ENCODE peak calls at places on chromosomes 16 and 17, in four cellular contexts. One of them, this sample, is unnamed.

GRCh38 chr16:50198802-50199410 is 45.8 kb downstream of the TENT4B start:
- DNase-seq in D721Med: no peak
- DNase-seq in GM23338: no peak
- DNase-seq in progenitor cell of endocrine pancreas: no peak
- DNase-seq in this sample: no peak

GRCh38 chr17:30232822-30233427 is 2.6 kb downstream of the SLC6A4 start:
- DNase-seq in progenitor cell of endocrine pancreas: no peak
- DNase-seq in D721Med: no peak
- DNase-seq in GM23338: no peak
- DNase-seq in this sample: no peak

GRCh38 chr17:31318298-31319190 is 2.9 kb downstream of the EVI2A start:
- DNase-seq in D721Med: no peak
- DNase-seq in GM23338: peak; percentile 29
- DNase-seq in progenitor cell of endocrine pancreas: no peak
- DNase-seq in this sample: no peak

GRCh38 chr17:78416791-78417530 is 38.5 kb downstream of the PGS1 start:
- DNase-seq in progenitor cell of endocrine pancreas: no peak
- DNase-seq in D721Med: no peak
- DNase-seq in GM23338: no peak
- DNase-seq in this sample: no peak

GRCh38 chr17:1498869-1499268 is 6.4 kb upstream of the MYO1C start:
- DNase-seq in GM23338: no peak
- DNase-seq in D721Med: no peak
- DNase-seq in progenitor cell of endocrine pancreas: no peak
- DNase-seq in this sample: no peak

GRCh38 chr17:71440513-71440912 is 680.3 kb upstream of the SOX9 start:
- DNase-seq in progenitor cell of endocrine pancreas: no peak
- DNase-seq in D721Med: no peak
- DNase-seq in GM23338: no peak
- DNase-seq in this sample: no peak

GRCh38 chr17:64243340-64243739 is 19.7 kb downstream of the TEX2 start:
- DNase-seq in GM23338: no peak
- DNase-seq in progenitor cell of endocrine pancreas: no peak
- DNase-seq in D721Med: no peak
- DNase-seq in this sample: no peak

GRCh38 chr16:89958068-89958467 is 9.5 kb downstream of the DEF8 start:
- DNase-seq in GM23338: peak; percentile 82
- DNase-seq in D721Med: no peak
- DNase-seq in progenitor cell of endocrine pancreas: no peak
- DNase-seq in this sample: no peak

GRCh38 chr17:45230787-45231480 is 9.2 kb downstream of the FMNL1 start:
- DNase-seq in D721Med: no peak
- DNase-seq in GM23338: no peak
- DNase-seq in progenitor cell of endocrine pancreas: no peak
- DNase-seq in this sample: no peak

GRCh38 chr17:45232514-45233422 is 11.1 kb downstream of the FMNL1 start:
- DNase-seq in progenitor cell of endocrine pancreas: no peak
- DNase-seq in GM23338: no peak
- DNase-seq in D721Med: no peak
- DNase-seq in this sample: no peak

GRCh38 chr17:45229681-45230409 is 8.2 kb downstream of the FMNL1 start:
- DNase-seq in progenitor cell of endocrine pancreas: no peak
- DNase-seq in GM23338: no peak
- DNase-seq in D721Med: no peak
- DNase-seq in this sample: peak; percentile 62

GRCh38 chr17:45230410-45230786 is 8.7 kb downstream of the FMNL1 start:
- DNase-seq in D721Med: no peak
- DNase-seq in progenitor cell of endocrine pancreas: no peak
- DNase-seq in GM23338: no peak
- DNase-seq in this sample: no peak

DNA sequence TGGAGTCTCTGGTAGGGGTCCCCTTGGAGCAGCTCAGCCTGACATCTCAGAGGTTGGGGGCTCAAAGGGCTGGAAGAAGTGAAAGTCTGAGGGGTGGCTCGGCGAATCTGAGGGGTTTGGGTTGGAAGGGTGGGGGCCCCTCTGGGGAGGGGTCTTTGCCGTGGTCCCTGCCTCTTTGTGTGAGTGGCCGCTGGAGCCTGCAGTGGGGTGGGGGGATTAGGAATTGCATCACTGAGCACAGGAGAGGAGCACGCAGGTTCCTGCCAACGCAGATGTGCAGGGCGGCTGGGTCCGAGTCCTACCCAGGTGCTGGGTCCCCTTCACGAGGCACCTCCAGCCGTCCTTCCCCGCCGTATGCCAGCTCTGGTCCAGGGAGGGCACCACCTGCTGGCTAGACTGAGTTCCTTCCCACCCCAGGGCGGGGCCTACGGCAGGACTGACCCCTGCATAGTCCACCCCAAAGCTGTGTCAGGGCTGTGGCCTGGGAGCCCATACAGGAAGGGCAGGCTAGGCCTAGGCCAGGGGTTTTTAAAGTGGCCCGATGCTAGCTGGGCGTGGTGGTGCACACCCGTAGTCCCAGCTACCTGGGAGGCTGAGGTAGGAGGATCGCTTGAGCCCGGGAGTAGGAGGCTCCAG is 9.9 kb downstream of the FMNL1 start:
- DNase-seq in GM23338: peak; percentile 79
- DNase-seq in progenitor cell of endocrine pancreas: no peak
- DNase-seq in D721Med: no peak
- DNase-seq in this sample: no peak
- TF ChIP-seq CTCF in GM23338: peak; percentile 55
- TF ChIP-seq CTCF in progenitor cell of endocrine pancreas: peak; percentile 55
- TF ChIP-seq CTCF in D721Med: peak; percentile 41
- TF ChIP-seq CTCF in this sample: peak; percentile 15

GRCh38 chr16:55294129-55294528 is 29.9 kb upstream of the IRX6 start:
- DNase-seq in D721Med: no peak
- DNase-seq in progenitor cell of endocrine pancreas: no peak
- DNase-seq in GM23338: peak; percentile 51
- DNase-seq in this sample: no peak
- TF ChIP-seq CTCF in D721Med: no peak
- TF ChIP-seq CTCF in progenitor cell of endocrine pancreas: no peak
- TF ChIP-seq CTCF in GM23338: peak; percentile 54
- TF ChIP-seq CTCF in this sample: no peak

GRCh38 chr16:52785653-52786052 is 238.7 kb upstream of the TOX3 start:
- DNase-seq in progenitor cell of endocrine pancreas: no peak
- DNase-seq in D721Med: no peak
- DNase-seq in GM23338: no peak
- DNase-seq in this sample: no peak

GRCh38 chr16:52786105-52786504 is 239.2 kb upstream of the TOX3 start:
- DNase-seq in progenitor cell of endocrine pancreas: no peak
- DNase-seq in D721Med: no peak
- DNase-seq in GM23338: no peak
- DNase-seq in this sample: no peak
- TF ChIP-seq CTCF in progenitor cell of endocrine pancreas: no peak
- TF ChIP-seq CTCF in D721Med: no peak
- TF ChIP-seq CTCF in GM23338: no peak
- TF ChIP-seq CTCF in this sample: no peak

GRCh38 chr17:21129023-21129681 is 2.4 kb downstream of the DHRS7B start:
- DNase-seq in GM23338: peak; percentile 59
- DNase-seq in D721Med: no peak
- DNase-seq in progenitor cell of endocrine pancreas: no peak
- DNase-seq in this sample: no peak
- TF ChIP-seq CTCF in GM23338: peak; percentile 56
- TF ChIP-seq CTCF in D721Med: peak; percentile 45
- TF ChIP-seq CTCF in progenitor cell of endocrine pancreas: peak; percentile 21
- TF ChIP-seq CTCF in this sample: no peak

DNA sequence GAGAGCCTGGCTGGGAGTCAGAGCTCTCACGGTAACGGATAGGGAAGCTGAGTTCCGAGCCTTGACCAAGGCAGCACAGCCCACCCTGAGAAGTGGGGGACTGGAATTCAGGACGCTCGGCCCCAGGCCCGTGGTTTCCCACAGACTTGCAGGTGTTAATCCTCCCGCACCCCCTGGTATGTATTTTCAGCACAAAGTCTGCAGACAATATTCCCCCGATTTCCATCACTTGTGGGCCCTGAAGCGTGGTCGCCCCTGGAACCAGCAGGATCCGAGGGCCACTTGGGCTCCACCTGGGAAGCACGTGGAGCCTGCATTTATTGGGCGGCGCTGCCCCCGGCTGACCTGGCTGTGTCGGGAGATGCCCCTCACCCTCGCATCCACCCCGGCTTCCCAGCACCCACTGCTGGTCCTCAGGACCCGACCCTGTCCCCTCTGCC is 60.2 kb downstream of the WSB1 start:
- DNase-seq in D721Med: no peak
- DNase-seq in GM23338: peak; percentile 32
- DNase-seq in progenitor cell of endocrine pancreas: no peak
- DNase-seq in this sample: no peak
- TF ChIP-seq CTCF in D721Med: no peak
- TF ChIP-seq CTCF in GM23338: peak; percentile 8
- TF ChIP-seq CTCF in progenitor cell of endocrine pancreas: no peak
- TF ChIP-seq CTCF in this sample: peak; percentile 56

GRCh38 chr17:49968380-49969133 is 433 bp upstream of the DLX4 start:
- DNase-seq in GM23338: peak; percentile 98
- DNase-seq in D721Med: no peak
- DNase-seq in progenitor cell of endocrine pancreas: peak; percentile 56
- DNase-seq in this sample: peak; percentile 61
- TF ChIP-seq CTCF in GM23338: no peak
- TF ChIP-seq CTCF in D721Med: no peak
- TF ChIP-seq CTCF in progenitor cell of endocrine pancreas: no peak
- TF ChIP-seq CTCF in this sample: no peak

DNA sequence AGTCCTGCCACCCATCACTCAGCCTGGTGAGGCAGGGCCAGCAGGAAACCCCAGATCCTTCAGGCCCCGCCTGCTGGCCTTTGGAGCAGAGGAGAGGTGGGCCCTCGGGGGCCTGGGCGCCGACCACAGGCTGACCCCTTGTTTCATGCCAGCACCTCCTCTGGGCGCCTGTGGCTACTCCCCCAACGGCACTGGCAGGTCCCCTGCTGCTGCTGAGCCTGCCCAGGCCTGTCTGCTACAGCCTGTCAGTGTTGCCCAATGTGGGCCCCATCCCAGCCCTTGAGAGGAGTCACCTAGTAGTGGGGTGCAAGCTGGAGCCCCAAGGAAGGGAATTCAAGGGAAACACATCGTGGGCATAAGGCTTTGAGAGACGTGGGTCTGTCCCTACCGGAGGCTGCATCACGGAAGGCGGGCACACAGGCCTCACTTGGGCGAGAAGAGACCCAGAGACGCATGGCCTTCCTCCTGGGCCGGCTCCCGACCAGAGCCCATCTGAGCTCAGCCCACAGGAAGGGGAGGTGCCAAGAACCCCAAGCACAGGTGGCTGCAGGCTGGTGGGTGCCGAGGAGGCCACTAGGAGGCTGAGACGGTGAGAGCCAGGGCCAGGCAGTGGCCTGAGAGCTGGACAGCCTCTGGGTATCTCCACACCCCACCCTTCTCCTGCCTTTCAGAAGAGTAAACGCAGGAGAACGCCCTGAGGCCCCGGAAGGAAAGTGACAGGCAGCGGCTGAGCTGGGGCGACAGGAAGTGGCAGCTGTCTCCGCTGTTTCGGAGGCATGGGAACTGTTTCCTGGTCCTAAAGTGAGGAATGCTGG is 8.1 kb upstream of the FASN start:
- DNase-seq in D721Med: no peak
- DNase-seq in GM23338: peak; percentile 89
- DNase-seq in progenitor cell of endocrine pancreas: peak; percentile 45
- DNase-seq in this sample: peak; percentile 42
- TF ChIP-seq CTCF in D721Med: no peak
- TF ChIP-seq CTCF in GM23338: peak; percentile 46
- TF ChIP-seq CTCF in progenitor cell of endocrine pancreas: peak; percentile 62
- TF ChIP-seq CTCF in this sample: peak; percentile 31

DNA sequence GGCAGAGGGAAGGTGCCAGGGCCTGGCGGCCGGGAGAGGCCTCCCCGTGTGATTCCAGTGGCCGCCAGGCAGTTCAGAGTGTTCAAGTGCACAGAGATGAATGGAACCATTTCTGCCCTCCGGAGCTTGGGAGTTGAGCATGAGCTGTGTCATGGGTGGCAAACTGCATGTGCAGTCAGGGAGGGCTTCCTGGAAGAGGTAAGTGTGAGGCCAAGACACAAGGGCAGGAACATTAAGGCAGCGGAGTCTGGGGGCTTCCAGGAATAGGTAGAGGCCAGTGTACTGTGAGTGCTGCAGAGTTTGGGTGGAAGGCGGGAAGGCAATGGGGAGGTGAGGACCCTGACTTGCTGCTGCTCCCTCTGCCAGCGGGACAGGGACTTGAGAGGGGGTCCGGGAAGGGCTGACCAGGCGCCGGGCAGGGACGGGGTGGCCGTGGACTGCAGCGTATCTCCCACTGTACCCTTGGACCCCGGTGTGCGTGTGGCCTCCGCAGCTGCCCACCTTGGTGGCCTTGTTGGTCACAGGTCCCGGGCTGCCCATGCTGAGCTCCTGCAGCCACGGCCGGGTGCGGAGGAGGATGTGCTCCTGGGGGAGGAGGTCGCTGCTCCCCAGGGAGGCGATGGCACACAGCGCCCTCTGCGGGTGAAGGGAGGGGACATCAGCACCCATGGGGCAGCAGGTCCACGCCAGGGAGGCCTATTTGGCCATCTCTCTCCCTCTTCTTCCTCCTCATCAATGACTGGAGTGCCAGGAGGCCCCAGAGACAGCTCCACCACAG is 7.5 kb upstream of the CEP131 start:
- DNase-seq in D721Med: peak; percentile 82
- DNase-seq in progenitor cell of endocrine pancreas: no peak
- DNase-seq in GM23338: peak; percentile 50
- DNase-seq in this sample: no peak
- TF ChIP-seq CTCF in D721Med: peak; percentile 33
- TF ChIP-seq CTCF in progenitor cell of endocrine pancreas: peak; percentile 21
- TF ChIP-seq CTCF in GM23338: peak; percentile 38
- TF ChIP-seq CTCF in this sample: no peak

GRCh38 chr17:18850679-18851078 is 7.3 kb upstream of the PRPSAP2 start:
- DNase-seq in D721Med: no peak
- DNase-seq in GM23338: no peak
- DNase-seq in progenitor cell of endocrine pancreas: no peak
- DNase-seq in this sample: no peak

GRCh38 chr17:18854956-18855355 is 3.0 kb upstream of the PRPSAP2 start:
- DNase-seq in GM23338: no peak
- DNase-seq in progenitor cell of endocrine pancreas: no peak
- DNase-seq in D721Med: no peak
- DNase-seq in this sample: no peak

GRCh38 chr17:18855831-18856624 is 1.9 kb upstream of the PRPSAP2 start:
- DNase-seq in progenitor cell of endocrine pancreas: peak; percentile 78
- DNase-seq in D721Med: no peak
- DNase-seq in GM23338: peak; percentile 98
- DNase-seq in this sample: peak; percentile 83

DNA sequence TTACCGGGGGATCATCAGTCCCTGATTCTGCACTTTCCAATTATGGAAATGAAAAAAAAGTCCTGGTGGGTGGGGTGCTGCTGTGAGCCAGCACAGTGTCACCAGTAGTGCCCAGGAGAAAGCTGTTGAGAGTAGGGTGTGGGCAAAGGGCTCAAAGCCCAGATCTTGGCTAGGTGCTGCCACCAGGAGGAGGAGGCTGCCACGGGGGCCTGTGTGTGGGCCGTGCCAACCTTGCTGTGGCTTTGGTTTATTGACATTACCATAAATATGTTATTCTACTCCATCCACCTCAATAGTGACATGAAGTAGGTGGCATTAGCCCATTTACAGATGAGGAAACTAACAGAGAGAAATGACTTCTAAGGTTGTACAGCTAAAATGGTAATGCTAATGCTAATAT is 6.7 kb upstream of the PRPSAP2 start:
- DNase-seq in progenitor cell of endocrine pancreas: no peak
- DNase-seq in D721Med: no peak
- DNase-seq in GM23338: no peak
- DNase-seq in this sample: no peak
- TF ChIP-seq CTCF in progenitor cell of endocrine pancreas: no peak
- TF ChIP-seq CTCF in D721Med: peak; percentile 8
- TF ChIP-seq CTCF in GM23338: no peak
- TF ChIP-seq CTCF in this sample: no peak